ENCODE peak calls at places on chromosomes 4 and X, in four cellular contexts. T is SK-N-SH, M is HepG2, E is HCT116. H is an unnamed sample.

GRCh38 chr4:150325872-150326271 is 247.6 kb downstream of the DCLK2 start:
- DNase-seq in T (no peak), M (no peak), E (no peak), H (no peak)

GRCh38 chrX:9635805-9636204 is 129.8 kb downstream of the GPR143 start:
- DNase-seq in E (no peak), M (no peak), T (no peak), H (no peak)

GRCh38 chrX:127030011-127030738 is 210.6 kb downstream of the PRR32 start:
- DNase-seq in T (no peak), M (no peak), E (no peak), H (no peak)

GRCh38 chr4:39729557-39729956 is 31.6 kb downstream of the UBE2K start:
- DNase-seq in M (no peak), E (no peak), T (no peak), H (no peak)

GRCh38 chr4:65943076-65943475 is 272.8 kb upstream of the EPHA5 start:
- DNase-seq in T (no peak), E (no peak), M (peak; percentile 63), H (no peak)

GRCh38 chr4:47536956-47537355 is 51.9 kb downstream of the ATP10D start:
- DNase-seq in T (no peak), E (no peak), M (no peak), H (no peak)

GRCh38 chr4:172830295-172830764 is 338.3 kb upstream of the GALNT7 start:
- DNase-seq in E (peak; percentile 13), M (peak; percentile 2), T (peak; percentile 12), H (no peak)

GRCh38 chrX:39752820-39753219 is 344.9 kb downstream of the BCOR start:
- DNase-seq in E (no peak), M (no peak), T (no peak), H (no peak)

GRCh38 chr4:18529482-18529881 is 507.9 kb upstream of the LCORL start:
- DNase-seq in T (no peak), M (no peak), E (no peak), H (no peak)

GRCh38 chr4:44448548-44449443 is at the start of gene KCTD8:
- DNase-seq in T (peak; percentile 88), E (no peak), M (peak; percentile 71), H (no peak)

GRCh38 chrX:76550016-76550415 is 122.5 kb downstream of the MAGEE1 start:
- DNase-seq in E (no peak), M (no peak), T (no peak), H (no peak)

GRCh38 chrX:145821898-145822567 is 4.4 kb downstream of the SLITRK2 start:
- DNase-seq in E (no peak), T (no peak), M (no peak), H (no peak)

GRCh38 chr4:128846063-128846462 is 36.6 kb downstream of the JADE1 start:
- DNase-seq in E (no peak), M (no peak), T (no peak), H (no peak)

GRCh38 chr4:62014982-62015739 is 815.0 kb downstream of the ADGRL3 start:
- DNase-seq in M (no peak), E (no peak), T (peak; percentile 3), H (no peak)

GRCh38 chr4:86529450-86529849 is 64.7 kb upstream of the PTPN13 start:
- DNase-seq in M (no peak), E (no peak), T (no peak), H (no peak)

GRCh38 chr4:68951078-68951805 is at the start of gene UGT2A3:
- DNase-seq in E (no peak), M (peak; percentile 99), T (no peak), H (no peak)

GRCh38 chrX:132227383-132228112 is 8.3 kb upstream of the RAP2C start:
- DNase-seq in E (no peak), T (no peak), M (no peak), H (no peak)

GRCh38 chr4:128916832-128917231 is 107.3 kb downstream of the JADE1 start:
- DNase-seq in E (no peak), T (no peak), M (no peak), H (no peak)

GRCh38 chr4:26839534-26839951 is 21.1 kb upstream of the STIM2 start:
- DNase-seq in M (no peak), T (peak; percentile 30), E (no peak), H (no peak)

GRCh38 chr4:167109859-167110258 is 124.4 kb downstream of the SPOCK3 start:
- DNase-seq in M (no peak), T (no peak), E (no peak), H (no peak)

GRCh38 chr4:7295917-7296660 is 103.8 kb downstream of the SORCS2 start:
- DNase-seq in T (peak; percentile 82), M (no peak), E (peak; percentile 10), H (no peak)

GRCh38 chrX:97628807-97629596 is 745.3 kb downstream of the RPA4 start:
- DNase-seq in E (no peak), T (no peak), M (no peak), H (no peak)

GRCh38 chr4:8383016-8383415 is 57.5 kb downstream of the ACOX3 start:
- DNase-seq in T (no peak), M (no peak), E (no peak), H (no peak)

GRCh38 chrX:138853936-138854335 is 142.4 kb upstream of the FGF13 start:
- DNase-seq in T (no peak), E (no peak), M (no peak), H (no peak)
- TF ChIP-seq SIN3A in T (no peak), E (no peak), M (no peak), H (no peak)

DNA sequence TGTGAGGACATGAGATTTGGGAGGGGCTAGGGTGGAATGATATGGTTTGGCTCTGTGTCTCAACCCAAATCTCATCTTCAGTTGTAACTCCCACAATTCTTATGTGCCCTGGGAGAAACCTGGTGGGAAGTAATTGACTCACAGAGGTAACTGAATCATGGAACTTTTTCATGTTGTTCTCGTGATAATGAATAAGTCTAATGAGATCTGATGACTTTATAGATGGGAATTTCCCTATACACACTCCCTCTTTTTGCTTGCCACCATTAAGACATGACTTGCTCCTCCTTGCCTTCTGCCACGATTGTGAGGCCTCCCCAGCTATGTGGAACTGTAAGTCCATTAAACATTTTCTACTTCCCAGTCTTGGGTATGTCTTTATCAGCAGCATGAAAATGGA is 253.2 kb upstream of the GK2 start:
- DNase-seq in M (no peak), T (no peak), E (no peak), H (no peak)
- TF ChIP-seq SIN3A in M (no peak), T (no peak), E (no peak), H (no peak)

DNA sequence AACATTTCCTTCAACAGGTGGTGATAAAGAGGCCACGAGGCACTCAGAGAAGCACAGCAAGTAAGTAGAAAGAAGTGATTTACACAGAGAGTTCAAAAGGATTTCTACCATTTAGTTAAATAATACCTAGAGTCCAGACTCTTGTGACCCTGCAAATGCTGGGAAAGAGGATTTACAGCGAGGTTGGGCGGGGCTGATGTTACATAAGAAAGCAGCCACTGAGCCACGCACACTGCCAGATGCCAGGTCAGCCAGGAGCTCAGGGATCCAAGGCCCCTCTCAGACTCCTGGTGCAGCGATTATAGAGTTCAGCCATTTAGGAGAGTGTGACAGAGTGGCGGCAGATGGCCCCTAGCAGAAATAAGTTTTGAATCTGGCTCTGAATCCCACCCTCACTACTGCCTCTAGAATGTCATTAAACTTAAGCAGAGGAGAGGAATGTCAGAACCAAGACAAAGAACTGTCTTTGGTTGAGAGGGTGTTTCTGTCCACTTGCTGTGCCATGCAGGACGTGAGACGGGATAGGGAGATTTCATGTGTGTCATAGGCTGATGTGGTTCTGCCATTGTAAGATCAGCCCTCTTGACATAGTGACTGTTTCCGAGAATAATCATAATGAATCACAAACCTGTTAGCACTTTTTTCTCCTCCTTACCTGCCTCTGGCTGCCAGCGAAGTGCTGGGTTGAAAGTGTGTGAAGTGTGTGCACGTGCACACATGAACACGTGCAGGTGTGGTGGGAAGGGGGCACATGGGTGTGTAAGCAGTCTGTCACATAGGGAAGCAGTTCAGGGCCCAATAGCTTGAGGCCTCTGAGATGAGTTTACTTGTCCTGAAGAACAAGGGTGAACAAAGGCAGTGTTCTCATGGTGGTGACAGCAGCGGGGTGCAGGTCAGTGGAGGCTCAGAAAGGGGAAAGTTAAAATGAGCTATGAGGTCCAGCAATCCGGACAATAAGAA is 50.1 kb downstream of the MFAP3L start:
- DNase-seq in M (peak; percentile 53), T (no peak), E (no peak), H (no peak)
- TF ChIP-seq SIN3A in M (no peak), T (no peak), E (no peak), H (no peak)

GRCh38 chr4:157898836-157899605 is 273.8 kb downstream of the GASK1B start:
- DNase-seq in E (no peak), T (no peak), M (no peak), H (no peak)

GRCh38 chr4:157895205-157895604 is 277.6 kb downstream of the GASK1B start:
- DNase-seq in T (no peak), E (no peak), M (no peak), H (no peak)

GRCh38 chr4:157896726-157897125 is 276.1 kb downstream of the GASK1B start:
- DNase-seq in E (no peak), M (no peak), T (no peak), H (no peak)

GRCh38 chr4:157897971-157898370 is 274.9 kb downstream of the GASK1B start:
- DNase-seq in M (no peak), E (no peak), T (no peak), H (no peak)
- TF ChIP-seq SIN3A in M (no peak), E (no peak), T (no peak), H (no peak)